ENCODE peak calls at places on chromosomes 3 and 15, in seven cellular contexts. J is uterus, X is GM23248, W is NCI-H1105 treated with DMSO at 0.1 percent for 48 hours, G is choroid plexus epithelial cell, E is B cell, F is ACHN. Y is an unnamed sample.

GRCh38 chr3:94234177-94234788 is 171.4 kb downstream of the NSUN3 start:
- DNase-seq in W (peak), X (peak), F (peak), J (no peak), G (peak), E (no peak), Y (peak)

GRCh38 chr15:88637841-88638625 is 783 bp upstream of the ISG20 start:
- DNase-seq in W (no peak), E (no peak), J (no peak), F (peak), G (no peak), X (no peak), Y (no peak)

GRCh38 chr15:82621970-82622369 is 25.2 kb downstream of the CPEB1 start:
- DNase-seq in X (no peak), W (no peak), J (no peak), E (no peak), F (no peak), G (no peak), Y (no peak)

GRCh38 chr3:181739628-181740027 is 27.9 kb downstream of the SOX2 start:
- DNase-seq in J (no peak), E (no peak), X (no peak), F (no peak), W (peak), G (no peak), Y (peak)

GRCh38 chr15:66783327-66784124 is 81.5 kb downstream of the SMAD6 start:
- DNase-seq in E (no peak), F (no peak), G (no peak), W (no peak), X (no peak), J (no peak), Y (no peak)

GRCh38 chr3:160481856-160482255 is 32.3 kb upstream of the TRIM59 start:
- DNase-seq in F (no peak), E (no peak), J (no peak), W (no peak), X (no peak), G (no peak), Y (no peak)

GRCh38 chr15:40650479-40650878 is 44.5 kb upstream of the RAD51 start:
- DNase-seq in J (no peak), E (no peak), G (no peak), X (no peak), F (no peak), W (no peak), Y (no peak)

GRCh38 chr15:42891569-42891968 is 29.0 kb downstream of the TTBK2 start:
- DNase-seq in G (peak), E (no peak), J (no peak), X (peak), W (no peak), F (peak), Y (no peak)

GRCh38 chr3:122928396-122929187 is 99.0 kb downstream of the SEMA5B start:
- DNase-seq in X (no peak), W (no peak), E (no peak), F (no peak), J (no peak), G (no peak), Y (no peak)

GRCh38 chr3:132283440-132283839 is 33.8 kb upstream of the ACP3 start:
- DNase-seq in E (no peak), G (peak), F (no peak), X (peak), W (no peak), J (no peak), Y (peak)

GRCh38 chr3:154430014-154430413 is at the start of gene GPR149:
- DNase-seq in J (no peak), E (no peak), W (peak), F (no peak), X (no peak), G (no peak), Y (no peak)

GRCh38 chr3:194584866-194585265 is 48.4 kb downstream of the TMEM44 start:
- DNase-seq in E (no peak), X (peak), W (no peak), G (no peak), J (no peak), F (no peak), Y (no peak)

GRCh38 chr15:78420766-78421165 is 17.2 kb upstream of the IREB2 start:
- DNase-seq in F (no peak), X (no peak), W (no peak), G (no peak), J (no peak), E (no peak), Y (no peak)

GRCh38 chr3:194097141-194097880 is 38.6 kb upstream of the HES1 start:
- DNase-seq in G (no peak), J (peak), W (no peak), F (no peak), X (peak), E (no peak), Y (no peak)

GRCh38 chr15:101031203-101031602 is 112.0 kb downstream of the LRRK1 start:
- DNase-seq in X (no peak), E (no peak), F (no peak), G (peak), W (peak), J (no peak), Y (no peak)

GRCh38 chr3:24363242-24363641 is 131.4 kb downstream of the THRB start:
- DNase-seq in W (no peak), E (no peak), X (peak), G (peak), F (no peak), J (no peak), Y (no peak)

GRCh38 chr3:65545429-65545828 is 493.3 kb downstream of the MAGI1 start:
- DNase-seq in X (peak), F (no peak), E (no peak), J (no peak), G (peak), W (no peak), Y (no peak)

GRCh38 chr15:93779341-93779740 is 452.0 kb upstream of the MCTP2 start:
- DNase-seq in X (no peak), E (no peak), F (no peak), G (no peak), J (no peak), W (no peak), Y (no peak)

GRCh38 chr3:113065336-113065735 is 74.6 kb downstream of the GTPBP8 start:
- DNase-seq in W (no peak), X (no peak), F (no peak), G (no peak), E (no peak), J (no peak), Y (no peak)